ENCODE peak calls at places on chromosome 11, in four cellular contexts. K is K562, D is GM12878, B is HepG2. T is an unnamed sample.

GRCh38 chr11:72812604-72812967 is 1.6 kb upstream of the ATG16L2 start:
- DNase-seq in B (no peak), D (no peak), K (no peak), T (no peak)

GRCh38 chr11:13928566-13929251 is 33.8 kb upstream of the SPON1 start:
- DNase-seq in B (no peak), K (no peak), D (no peak), T (no peak)

GRCh38 chr11:86955111-86955673 is at the start of gene FZD4:
- DNase-seq in D (no peak), B (peak; percentile 76), K (peak; percentile 98), T (peak; percentile 87)

GRCh38 chr11:71543866-71544265 is 4.4 kb upstream of the KRTAP5-9 start:
- DNase-seq in B (no peak), K (no peak), D (no peak), T (no peak)

GRCh38 chr11:121450424-121450823 is 1.7 kb upstream of the SORL1 start:
- DNase-seq in K (no peak), D (no peak), B (no peak), T (no peak)

GRCh38 chr11:82229346-82229745 is 504.3 kb downstream of the FAM181B start:
- DNase-seq in B (peak; percentile 12), K (no peak), D (no peak), T (no peak)

GRCh38 chr11:134412508-134413333 is 679 bp upstream of the B3GAT1 start:
- DNase-seq in D (no peak), B (no peak), K (peak; percentile 31), T (no peak)

GRCh38 chr11:19374189-19374588 is 133.4 kb upstream of the E2F8 start:
- DNase-seq in K (no peak), B (no peak), D (no peak), T (no peak)

GRCh38 chr11:78991681-78992080 is 417.0 kb upstream of the NARS2 start:
- DNase-seq in D (no peak), K (no peak), B (no peak), T (no peak)

GRCh38 chr11:46348986-46349401 is 1.7 kb downstream of the DGKZ start:
- DNase-seq in D (no peak), K (no peak), B (no peak), T (no peak)

GRCh38 chr11:129817282-129818051 is 1.8 kb downstream of the TMEM45B start:
- DNase-seq in B (peak; percentile 81), D (no peak), K (no peak), T (no peak)

GRCh38 chr11:12724301-12725046 is 50.3 kb downstream of the TEAD1 start:
- DNase-seq in K (peak; percentile 64), D (no peak), B (peak; percentile 64), T (peak; percentile 89)

GRCh38 chr11:124648610-124649009 is 24.9 kb downstream of the SIAE start:
- DNase-seq in D (no peak), B (no peak), K (no peak), T (no peak)

GRCh38 chr11:72257551-72257950 is 13.6 kb upstream of the PHOX2A start:
- DNase-seq in D (no peak), B (no peak), K (no peak), T (no peak)

GRCh38 chr11:107689317-107690202 is 22.3 kb downstream of the SLN start:
- DNase-seq in B (peak; percentile 57), K (peak; percentile 33), D (no peak), T (peak; percentile 78)

GRCh38 chr11:69353696-69354544 is 60.0 kb downstream of the MYEOV start:
- DNase-seq in D (no peak), K (no peak), B (no peak), T (no peak)

GRCh38 chr11:57513911-57514537 is 1.5 kb downstream of the SLC43A1 start:
- DNase-seq in B (no peak), D (no peak), K (peak; percentile 49), T (no peak)

GRCh38 chr11:57491371-57492061 is 24.0 kb downstream of the SLC43A1 start:
- DNase-seq in B (peak; percentile 38), D (no peak), K (peak; percentile 68), T (no peak)

GRCh38 chr11:73787051-73787642 is 527 bp upstream of the MRPL48 start:
- DNase-seq in K (no peak), D (no peak), B (no peak), T (no peak)

GRCh38 chr11:119847836-119848235 is 118.8 kb upstream of the NECTIN1 start:
- DNase-seq in D (no peak), K (no peak), B (no peak), T (no peak)

GRCh38 chr11:15145635-15146034 is 30.9 kb downstream of the INSC start:
- DNase-seq in K (no peak), B (no peak), D (no peak), T (no peak)

GRCh38 chr11:131923309-131923708 is 552.9 kb downstream of the NTM start:
- DNase-seq in B (no peak), K (no peak), D (no peak), T (no peak)

GRCh38 chr11:126129681-126130671 is 67.3 kb upstream of the CDON start:
- DNase-seq in D (no peak), K (no peak), B (no peak), T (no peak)

GRCh38 chr11:124510279-124510678 is 33.2 kb downstream of the OR8B12 start:
- DNase-seq in K (no peak), D (no peak), B (no peak), T (no peak)

GRCh38 chr11:17230867-17231851 is 23.4 kb upstream of the PIK3C2A start:
- DNase-seq in D (peak; percentile 76), B (no peak), K (no peak), T (no peak)

GRCh38 chr11:65786786-65787636 is at the start of gene OVOL1:
- DNase-seq in K (no peak), D (no peak), B (no peak), T (peak; percentile 76)

GRCh38 chr11:126111458-126112116 is 48.9 kb upstream of the CDON start:
- DNase-seq in K (no peak), B (no peak), D (no peak), T (no peak)

GRCh38 chr11:124079631-124080318 is 35.5 kb upstream of the VWA5A start:
- DNase-seq in D (no peak), K (peak; percentile 63), B (no peak), T (no peak)

GRCh38 chr11:75268626-75269366 is 28.2 kb downstream of the TPBGL start:
- DNase-seq in K (no peak), B (no peak), D (no peak), T (no peak)

GRCh38 chr11:23233075-23233474 is 372.8 kb upstream of the CCDC179 start:
- DNase-seq in D (no peak), K (no peak), B (no peak), T (no peak)

GRCh38 chr11:76810151-76810853 is 27.1 kb downstream of the TSKU start:
- DNase-seq in D (no peak), B (no peak), K (no peak), T (no peak)

GRCh38 chr11:76811259-76811658 is 28.1 kb downstream of the TSKU start:
- DNase-seq in K (no peak), D (no peak), B (no peak), T (no peak)

GRCh38 chr11:76807206-76807875 is 24.2 kb downstream of the TSKU start:
- DNase-seq in B (peak; percentile 68), K (peak; percentile 84), D (no peak), T (peak; percentile 98)

GRCh38 chr11:76808158-76808557 is 25.0 kb downstream of the TSKU start:
- DNase-seq in K (no peak), D (no peak), B (no peak), T (no peak)

DNA sequence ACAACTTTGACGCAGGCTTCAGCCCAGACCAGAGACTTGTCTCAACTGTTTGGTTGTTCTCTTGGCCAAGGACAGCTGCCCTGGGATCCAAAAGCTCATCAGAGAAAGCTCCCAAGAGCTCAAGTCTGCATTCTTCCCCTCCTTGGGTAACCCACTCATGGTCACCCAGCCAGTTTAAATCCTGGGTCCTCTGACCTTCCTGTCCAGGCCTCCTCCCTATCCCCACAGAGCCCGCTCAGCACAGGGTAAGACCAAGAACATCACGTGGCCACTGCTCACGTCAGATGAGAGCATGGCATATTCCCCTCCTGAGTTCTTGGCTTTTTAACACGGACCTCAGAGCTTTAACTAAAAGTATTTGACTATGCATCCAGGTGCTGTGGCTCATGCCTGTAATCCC is 25.8 kb downstream of the TSKU start:
- DNase-seq in K (no peak), B (no peak), D (no peak), T (no peak)
- TF ChIP-seq JUND in K (no peak), B (no peak), D (no peak), T (no peak)

GRCh38 chr11:61161190-61162091 is at the start of gene VPS37C:
- DNase-seq in K (peak; percentile 98), D (peak; percentile 71), B (peak; percentile 69), T (peak; percentile 96)
- TF ChIP-seq JUND in K (no peak), D (no peak), B (peak; percentile 52), T (no peak)

GRCh38 chr11:84671325-84672019 is 955.7 kb downstream of the DLG2 start:
- DNase-seq in B (no peak), D (no peak), K (no peak), T (no peak)

GRCh38 chr11:84675631-84676030 is 951.5 kb downstream of the DLG2 start:
- DNase-seq in B (no peak), K (no peak), D (no peak), T (no peak)

DNA sequence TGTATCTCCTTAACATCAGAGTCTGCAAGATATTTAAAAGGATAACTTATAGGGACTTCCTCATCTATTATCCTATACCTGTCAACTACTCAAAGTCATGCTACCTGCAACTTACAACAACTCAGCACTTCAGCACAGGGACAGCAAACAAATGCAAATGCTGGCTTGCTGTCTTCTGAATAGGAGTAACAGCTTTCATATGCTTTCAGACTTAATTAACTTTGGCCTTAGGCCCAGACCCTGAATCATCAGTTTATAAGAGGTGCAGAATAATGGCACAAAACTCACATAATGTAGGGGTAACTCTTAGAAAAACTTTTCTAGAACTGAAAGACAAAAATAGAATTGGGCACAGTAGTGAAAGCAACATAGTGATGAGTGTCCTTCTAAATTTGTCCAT is 953.4 kb downstream of the DLG2 start:
- DNase-seq in D (no peak), K (no peak), B (no peak), T (no peak)
- TF ChIP-seq JUND in D (no peak), K (no peak), B (no peak), T (no peak)

DNA sequence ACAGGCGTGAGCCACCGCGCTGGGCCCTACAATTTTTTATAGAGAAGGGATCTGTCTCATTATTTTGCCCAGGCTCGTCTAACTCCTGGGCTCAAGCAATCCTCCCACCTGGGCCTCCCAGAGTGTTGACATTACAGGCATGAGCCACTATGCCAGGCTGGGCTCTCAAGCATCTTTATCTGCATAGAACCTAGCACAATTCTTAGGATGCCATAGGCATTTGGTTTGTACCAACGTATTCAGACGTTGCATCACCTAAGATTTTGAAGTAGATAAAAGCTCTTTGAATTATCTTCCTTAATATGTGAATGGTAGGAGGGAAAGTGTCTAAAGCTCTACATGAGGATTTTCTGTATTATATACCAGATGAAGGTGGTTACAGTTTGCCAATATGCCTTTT is 30.5 kb downstream of the RTN3 start:
- DNase-seq in B (no peak), K (no peak), D (no peak), T (peak; percentile 38)
- TF ChIP-seq JUND in B (no peak), K (no peak), D (no peak), T (no peak)

T was measured in H1.